ENCODE peak calls at places on chromosomes 7 and 10, in eight cellular contexts. S is stimulated activated CD8-positive, alpha-beta memory T cell treated with anti-CD3 and anti-CD28 coated beads, Interleukin-12 subunit alpha, Interleukin-12 subunit beta, amount 100 ng/mL, for 4 hours; X is GM10248; A is thyroid gland; Y is left lobe of liver; F is CD8-positive, alpha-beta memory T cell; C is A172; B is NCI-H774. H is an unnamed sample.

GRCh38 chr7:88759216-88759955 is at the start of gene ZNF804B:
- DNase-seq in S (no peak), X (peak; percentile 12), A (peak; percentile 81), Y (no peak), F (no peak), C (no peak), B (no peak), H (no peak)

GRCh38 chr7:22143496-22143895 is 197.8 kb upstream of the CDCA7L start:
- DNase-seq in S (no peak), X (no peak), A (no peak), Y (no peak), F (no peak), C (no peak), B (no peak), H (no peak)

GRCh38 chr7:13262929-13263530 is 575.6 kb downstream of the ARL4A start:
- DNase-seq in S (no peak), X (peak; percentile 6), A (no peak), Y (no peak), F (peak; percentile 27), C (peak; percentile 45), B (peak; percentile 22), H (no peak)

GRCh38 chr10:47104101-47104707 is 193.0 kb downstream of the PTPN20 start:
- DNase-seq in S (no peak), X (no peak), A (no peak), Y (no peak), F (no peak), C (no peak), B (no peak), H (no peak)

GRCh38 chr10:36336315-36336714 is 694.2 kb upstream of the FZD8 start:
- DNase-seq in S (no peak), X (no peak), A (no peak), Y (no peak), F (no peak), C (peak; percentile 51), B (no peak), H (no peak)

GRCh38 chr10:21747809-21748208 is 213.8 kb downstream of the MLLT10 start:
- DNase-seq in S (no peak), X (no peak), A (no peak), Y (no peak), F (no peak), C (no peak), B (no peak), H (no peak)

GRCh38 chr7:46123-46829 is 146.1 kb upstream of the FAM20C start:
- DNase-seq in S (no peak), X (no peak), A (no peak), Y (no peak), F (no peak), C (no peak), B (no peak), H (no peak)

GRCh38 chr10:113049881-113050280 is 99.8 kb downstream of the TCF7L2 start:
- DNase-seq in S (no peak), X (no peak), A (peak; percentile 80), Y (no peak), F (no peak), C (no peak), B (no peak), H (no peak)

GRCh38 chr7:155951554-155952158 is 139.4 kb upstream of the SHH start:
- DNase-seq in S (no peak), X (no peak), A (no peak), Y (peak; percentile 94), F (no peak), C (peak; percentile 96), B (no peak), H (no peak)

GRCh38 chr10:93573051-93573909 is 6.8 kb downstream of the FFAR4 start:
- DNase-seq in S (no peak), X (no peak), A (no peak), Y (no peak), F (no peak), C (peak; percentile 45), B (no peak), H (no peak)

GRCh38 chr10:45442670-45443069 is 68.7 kb downstream of the ALOX5 start:
- DNase-seq in S (no peak), X (no peak), A (no peak), Y (peak; percentile 41), F (no peak), C (no peak), B (no peak), H (no peak)

GRCh38 chr7:67771840-67772605 is 775.4 kb downstream of the TYW1 start:
- DNase-seq in S (no peak), X (no peak), A (no peak), Y (peak; percentile 54), F (no peak), C (no peak), B (no peak), H (no peak)

GRCh38 chr10:88032566-88032965 is 169.1 kb downstream of the PTEN start:
- DNase-seq in S (no peak), X (no peak), A (no peak), Y (no peak), F (no peak), C (peak; percentile 30), B (no peak), H (no peak)

GRCh38 chr7:69067397-69067796 is 530.9 kb upstream of the AUTS2 start:
- DNase-seq in S (no peak), X (no peak), A (peak; percentile 55), Y (peak; percentile 66), F (no peak), C (peak; percentile 35), B (no peak), H (no peak)

GRCh38 chr10:46052791-46053375 is 6.8 kb upstream of the MSMB start:
- DNase-seq in S (no peak), X (no peak), A (no peak), Y (no peak), F (no peak), C (no peak), B (no peak), H (no peak)

GRCh38 chr10:31888442-31888841 is 40.2 kb downstream of the ARHGAP12 start:
- DNase-seq in S (no peak), X (no peak), A (no peak), Y (no peak), F (no peak), C (no peak), B (no peak), H (no peak)

GRCh38 chr10:103645141-103646054 is 151.9 kb downstream of the NEURL1 start:
- DNase-seq in S (no peak), X (no peak), A (peak; percentile 27), Y (no peak), F (no peak), C (peak; percentile 75), B (no peak), H (no peak)

GRCh38 chr10:127971973-127972615 is 65.2 kb downstream of the PTPRE start:
- DNase-seq in S (no peak), X (no peak), A (no peak), Y (peak; percentile 32), F (no peak), C (no peak), B (no peak), H (no peak)

GRCh38 chr10:31031666-31032514 is at the start of gene ZNF438:
- DNase-seq in S (peak; percentile 94), X (peak; percentile 99), A (peak; percentile 93), Y (peak; percentile 97), F (peak; percentile 97), C (peak; percentile 90), B (peak; percentile 90), H (peak; percentile 92)

GRCh38 chr10:87675396-87676376 is 16.0 kb downstream of the PAPSS2 start:
- DNase-seq in S (no peak), X (no peak), A (no peak), Y (no peak), F (no peak), C (peak; percentile 80), B (no peak), H (no peak)

GRCh38 chr7:108650487-108650886 is 80.8 kb downstream of the DNAJB9 start:
- DNase-seq in S (no peak), X (no peak), A (no peak), Y (no peak), F (no peak), C (peak; percentile 10), B (no peak), H (no peak)

GRCh38 chr7:102082693-102083385 is 203.8 kb upstream of the SH2B2 start:
- DNase-seq in S (no peak), X (no peak), A (no peak), Y (no peak), F (no peak), C (no peak), B (no peak), H (no peak)

GRCh38 chr10:132308588-132309451 is 1.1 kb upstream of the STK32C start:
- DNase-seq in S (no peak), X (peak; percentile 15), A (peak; percentile 12), Y (no peak), F (peak; percentile 11), C (no peak), B (no peak), H (no peak)

GRCh38 chr7:140679186-140679585 is 6.4 kb downstream of the ADCK2 start:
- DNase-seq in S (no peak), X (no peak), A (no peak), Y (no peak), F (no peak), C (no peak), B (no peak), H (no peak)

GRCh38 chr7:117061751-117062150 is 108.5 kb downstream of the ST7 start:
- DNase-seq in S (no peak), X (no peak), A (no peak), Y (no peak), F (no peak), C (no peak), B (no peak), H (no peak)

GRCh38 chr7:30770936-30771858 is at the start of gene MINDY4:
- DNase-seq in S (peak; percentile 39), X (peak; percentile 92), A (peak; percentile 83), Y (peak; percentile 87), F (peak; percentile 50), C (peak; percentile 74), B (peak; percentile 76), H (peak; percentile 56)

GRCh38 chr7:90717286-90718060 is 121.4 kb downstream of the CDK14 start:
- DNase-seq in S (no peak), X (no peak), A (no peak), Y (no peak), F (no peak), C (no peak), B (peak; percentile 54), H (no peak)

GRCh38 chr7:85564861-85565630 is 378.2 kb upstream of the SEMA3D start:
- DNase-seq in S (no peak), X (no peak), A (no peak), Y (no peak), F (no peak), C (no peak), B (no peak), H (no peak)

GRCh38 chr10:113410618-113411017 is 142.2 kb upstream of the HABP2 start:
- DNase-seq in S (no peak), X (no peak), A (no peak), Y (no peak), F (no peak), C (no peak), B (no peak), H (no peak)

GRCh38 chr7:150901160-150902035 is 49.1 kb downstream of the AOC1 start:
- DNase-seq in S (no peak), X (peak; percentile 19), A (no peak), Y (peak; percentile 60), F (no peak), C (no peak), B (no peak), H (no peak)

GRCh38 chr7:107660381-107661080 is at the start of gene SLC26A4:
- DNase-seq in S (no peak), X (peak; percentile 44), A (peak; percentile 58), Y (no peak), F (no peak), C (no peak), B (no peak), H (no peak)

GRCh38 chr7:78073470-78074382 is 275.2 kb downstream of the PHTF2 start:
- DNase-seq in S (no peak), X (no peak), A (no peak), Y (no peak), F (no peak), C (no peak), B (peak; percentile 13), H (no peak)

GRCh38 chr10:131546086-131546810 is 234.7 kb upstream of the TCERG1L start:
- DNase-seq in S (no peak), X (no peak), A (no peak), Y (no peak), F (no peak), C (no peak), B (no peak), H (no peak)

GRCh38 chr7:94662548-94662947 is 6.6 kb upstream of the SGCE start:
- DNase-seq in S (no peak), X (no peak), A (no peak), Y (no peak), F (no peak), C (no peak), B (no peak), H (no peak)

H was measured in activated CD4-positive, alpha-beta T cell treated with anti-CD3 and anti-CD28 coated beads, Interleukin-2, amount 50 U/mL, for 1 hour.